ENCODE peak calls at places on chromosomes 11 and 22, in six cellular contexts. F is GM12878, C is H1, K is GM12892, U is K562, T is HepG2. Y is an unnamed sample.

GRCh38 chr11:104984818-104985217 is 16.4 kb upstream of the CASP4 start:
- DNase-seq in F (no peak), C (no peak), K (no peak), U (no peak), T (peak; percentile 12), Y (no peak)

GRCh38 chr11:133403900-133404299 is 128.4 kb downstream of the OPCML start:
- DNase-seq in F (no peak), C (no peak), K (no peak), U (peak; percentile 15), T (no peak), Y (no peak)

GRCh38 chr11:73384871-73385692 is 8.9 kb downstream of the RELT start:
- DNase-seq in F (peak; percentile 69), C (no peak), K (peak; percentile 84), U (no peak), T (no peak), Y (peak; percentile 82)

GRCh38 chr11:64001552-64002427 is 15.6 kb downstream of the OTUB1 start:
- DNase-seq in F (no peak), C (no peak), K (no peak), U (no peak), T (no peak), Y (no peak)

GRCh38 chr11:113387605-113388211 is at the start of gene ANKK1:
- DNase-seq in F (no peak), C (peak; percentile 41), K (no peak), U (peak; percentile 21), T (no peak), Y (no peak)

GRCh38 chr11:111913997-111914396 is 1.5 kb downstream of the HSPB2 start:
- DNase-seq in F (no peak), C (no peak), K (no peak), U (no peak), T (peak; percentile 46), Y (no peak)

GRCh38 chr11:34416088-34416487 is 22.6 kb upstream of the CAT start:
- DNase-seq in F (no peak), C (no peak), K (no peak), U (no peak), T (no peak), Y (no peak)

GRCh38 chr11:1742371-1742770 is 8.0 kb downstream of the IFITM10 start:
- DNase-seq in F (no peak), C (no peak), K (no peak), U (no peak), T (no peak), Y (no peak)

GRCh38 chr11:64060861-64061444 is 25.2 kb downstream of the FLRT1 start:
- DNase-seq in F (no peak), C (no peak), K (peak; percentile 90), U (peak; percentile 95), T (no peak), Y (peak; percentile 94)

GRCh38 chr11:90204832-90205646 is 17.8 kb downstream of the CHORDC1 start:
- DNase-seq in F (no peak), C (no peak), K (no peak), U (peak; percentile 35), T (peak; percentile 66), Y (no peak)

GRCh38 chr11:2524446-2525165 is 79.8 kb downstream of the KCNQ1 start:
- DNase-seq in F (no peak), C (no peak), K (peak; percentile 15), U (no peak), T (no peak), Y (peak; percentile 3)

GRCh38 chr11:68546555-68546954 is 86.0 kb downstream of the PPP6R3 start:
- DNase-seq in F (no peak), C (no peak), K (no peak), U (no peak), T (peak; percentile 24), Y (no peak)

GRCh38 chr22:48477031-48477721 is 1350.5 kb downstream of the BRD1 start:
- DNase-seq in F (no peak), C (no peak), K (no peak), U (no peak), T (no peak), Y (no peak)

GRCh38 chr11:78789365-78789764 is 214.7 kb upstream of the NARS2 start:
- DNase-seq in F (no peak), C (no peak), K (no peak), U (no peak), T (no peak), Y (no peak)

GRCh38 chr11:1454576-1454975 is 32.0 kb downstream of the MOB2 start:
- DNase-seq in F (no peak), C (no peak), K (no peak), U (no peak), T (no peak), Y (no peak)

GRCh38 chr11:69539416-69540117 is 58.1 kb downstream of the LINC01488 start:
- DNase-seq in F (no peak), C (no peak), K (no peak), U (peak; percentile 10), T (no peak), Y (no peak)

GRCh38 chr11:106697058-106697457 is 321.2 kb downstream of the GUCY1A2 start:
- DNase-seq in F (no peak), C (no peak), K (no peak), U (no peak), T (no peak), Y (no peak)

GRCh38 chr11:108218455-108218854 is 4.0 kb downstream of the NPAT start:
- DNase-seq in F (no peak), C (no peak), K (no peak), U (no peak), T (no peak), Y (no peak)

GRCh38 chr11:101944896-101945295 is 28.6 kb upstream of the ANGPTL5 start:
- DNase-seq in F (no peak), C (no peak), K (no peak), U (no peak), T (no peak), Y (no peak)

GRCh38 chr11:70675697-70676374 is 277.5 kb downstream of the CTTN start:
- DNase-seq in F (no peak), C (no peak), K (no peak), U (no peak), T (no peak), Y (no peak)

GRCh38 chr11:134762248-134763029 is 350.4 kb upstream of the B3GAT1 start:
- DNase-seq in F (no peak), C (no peak), K (no peak), U (peak; percentile 16), T (no peak), Y (no peak)

GRCh38 chr11:117816846-117817212 is 7.7 kb downstream of the FXYD2 start:
- DNase-seq in F (no peak), C (no peak), K (no peak), U (no peak), T (no peak), Y (no peak)

GRCh38 chr11:128725630-128726461 is 32.0 kb downstream of the FLI1 start:
- DNase-seq in F (peak; percentile 89), C (no peak), K (no peak), U (no peak), T (no peak), Y (no peak)

DNA sequence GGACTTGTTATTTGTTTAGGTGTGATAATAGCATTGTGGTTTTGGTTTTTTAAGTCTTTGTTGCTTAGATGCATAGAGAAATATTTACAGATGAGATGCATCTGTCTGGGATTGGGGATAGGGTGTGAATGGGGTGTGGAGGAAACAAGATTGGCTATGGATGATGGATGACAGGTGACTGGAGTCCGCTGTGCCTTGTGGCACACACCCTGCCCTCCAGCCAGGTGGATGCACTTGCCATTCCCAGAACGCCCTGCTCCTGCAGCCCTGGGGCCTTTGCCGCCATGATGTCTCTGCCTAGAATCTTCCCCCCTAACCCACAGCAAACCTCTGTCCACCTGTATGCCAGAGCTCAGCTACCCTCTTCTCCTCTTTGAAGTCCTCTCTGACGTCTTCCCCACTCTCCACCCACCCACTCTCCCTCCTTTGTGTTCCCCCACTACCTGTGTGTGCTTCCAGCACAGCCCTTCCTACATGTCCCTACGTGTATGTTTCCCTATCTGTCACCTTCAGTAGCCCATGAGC is 54.7 kb downstream of the WNT11 start:
- DNase-seq in F (no peak), C (no peak), K (no peak), U (no peak), T (no peak), Y (no peak)
- TF ChIP-seq TAF1 in F (no peak), C (no peak), K (no peak), U (no peak), T (no peak), Y (no peak)

DNA sequence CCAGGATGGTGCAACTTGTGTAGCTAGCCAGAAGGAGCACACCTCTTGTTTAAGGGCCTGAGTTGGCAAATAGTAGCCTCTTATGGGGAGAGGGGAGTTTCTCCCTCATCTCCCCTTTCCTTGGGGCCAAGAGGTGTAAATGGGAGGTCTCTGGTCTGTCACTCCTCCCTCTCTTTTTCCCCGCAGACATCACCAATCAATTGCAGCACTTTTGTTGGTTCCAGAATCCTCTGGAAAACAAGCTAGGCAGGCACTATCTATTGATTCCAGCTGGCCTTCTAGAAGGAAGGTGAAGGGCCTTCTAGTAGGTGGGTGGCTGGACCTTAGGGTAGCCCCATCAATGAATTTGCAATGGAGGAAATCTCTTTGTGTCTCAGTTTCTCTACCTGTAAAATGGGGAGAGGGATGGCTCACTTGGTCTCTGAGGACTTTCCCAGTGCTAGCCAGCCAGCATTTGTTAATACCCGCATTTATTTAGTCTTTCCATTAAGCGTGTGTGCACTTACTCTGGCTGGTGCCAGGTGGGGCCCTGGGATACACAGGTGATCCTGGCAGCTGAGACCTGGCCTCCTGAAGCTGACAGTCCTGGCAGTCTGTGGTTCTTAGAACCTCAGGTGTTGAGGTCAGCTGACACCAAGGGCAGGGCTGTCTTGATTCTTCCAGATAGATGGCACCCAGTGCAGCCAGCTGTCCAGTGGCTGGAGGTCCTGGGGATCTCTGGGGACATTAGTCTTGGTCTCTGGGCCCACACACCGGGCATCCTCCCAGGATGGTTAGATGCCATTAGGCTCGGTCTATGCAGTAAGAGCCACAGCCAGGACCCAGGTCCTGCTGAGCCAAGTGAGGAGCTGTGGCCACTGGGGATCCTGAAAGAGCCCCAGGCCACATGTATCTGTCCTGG is 51.7 kb downstream of the TSPAN18 start:
- DNase-seq in F (no peak), C (no peak), K (no peak), U (peak; percentile 31), T (no peak), Y (no peak)
- TF ChIP-seq POLR2A in F (no peak), C (no peak), K (no peak), U (no peak), T (no peak), Y (no peak)

DNA sequence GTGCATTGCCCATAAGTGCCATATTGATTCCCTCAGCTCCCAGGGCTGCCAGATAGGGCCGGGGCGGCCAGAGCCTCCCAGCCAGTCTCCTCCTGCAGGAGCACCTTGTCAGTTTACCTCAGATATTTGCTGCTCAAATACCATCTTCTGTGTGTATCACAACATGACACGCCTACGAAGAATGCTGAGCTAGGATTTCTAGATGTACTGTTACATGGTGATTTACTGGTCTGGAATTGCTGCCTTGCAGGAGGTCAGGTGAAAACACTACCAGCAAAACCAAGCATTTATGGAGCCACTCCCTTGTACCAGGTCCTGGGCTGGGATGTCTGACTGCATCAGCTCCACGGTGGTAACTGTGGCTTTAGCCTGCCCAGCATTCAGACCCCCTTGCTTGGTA is 11.8 kb downstream of the MICAL3 start:
- DNase-seq in F (no peak), C (no peak), K (no peak), U (no peak), T (no peak), Y (no peak)
- TF ChIP-seq TAF1 in F (no peak), C (no peak), K (no peak), U (no peak), T (no peak), Y (no peak)

DNA sequence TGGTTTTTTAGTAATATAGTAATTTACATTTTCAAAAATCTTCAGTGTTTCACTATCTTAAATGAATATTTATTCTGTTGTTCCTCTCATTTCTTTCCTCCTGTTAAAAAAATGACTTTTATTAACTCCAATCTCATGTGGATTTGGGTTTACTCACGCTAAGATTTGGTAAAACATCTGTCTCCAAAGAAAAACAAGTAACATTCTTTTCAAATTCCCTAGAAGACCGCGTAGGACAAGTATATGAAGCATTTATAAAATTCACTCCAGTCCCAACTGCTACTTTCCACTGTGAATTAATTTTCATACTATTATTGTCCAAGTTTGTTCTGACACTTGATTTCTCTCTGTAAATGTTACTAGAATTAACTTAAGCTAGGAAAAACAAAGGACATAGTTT is 26.2 kb downstream of the SBF2 start:
- DNase-seq in F (no peak), C (no peak), K (no peak), U (no peak), T (no peak), Y (no peak)
- TF ChIP-seq POLR2A in F (no peak), C (no peak), K (no peak), U (no peak), T (no peak), Y (no peak)

Y was measured in GM12891.